ENCODE peak calls at places on chromosome 16, in five cellular contexts. O is right lobe of liver, H is ovary, C is uterus, V is spleen. Y is an unnamed sample.

GRCh38 chr16:7037491-7037890 is 295.2 kb upstream of the RBFOX1 start:
- DNase-seq in O (no peak), H (no peak), C (no peak), V (no peak), Y (no peak)

GRCh38 chr16:2954647-2955381 is 9.3 kb upstream of the KREMEN2 start:
- DNase-seq in O (peak; percentile 42), H (no peak), C (no peak), V (peak; percentile 64), Y (no peak)

GRCh38 chr16:17101646-17102045 is 369.1 kb downstream of the XYLT1 start:
- DNase-seq in O (no peak), H (no peak), C (no peak), V (no peak), Y (no peak)

GRCh38 chr16:964696-965395 is 5.9 kb downstream of the LMF1 start:
- DNase-seq in O (peak; percentile 41), H (no peak), C (no peak), V (peak; percentile 77), Y (peak; percentile 81)

GRCh38 chr16:31636433-31636832 is 108.7 kb downstream of the AHSP start:
- DNase-seq in O (no peak), H (no peak), C (no peak), V (no peak), Y (no peak)

GRCh38 chr16:30166202-30166902 is 17.1 kb upstream of the CORO1A start:
- DNase-seq in O (no peak), H (no peak), C (no peak), V (peak; percentile 74), Y (peak; percentile 65)

GRCh38 chr16:72013888-72014538 is 5.5 kb downstream of the DHODH start:
- DNase-seq in O (peak; percentile 69), H (peak; percentile 68), C (no peak), V (peak; percentile 81), Y (no peak)

GRCh38 chr16:30351586-30352419 is 3.3 kb downstream of the CD2BP2 start:
- DNase-seq in O (peak; percentile 93), H (peak; percentile 81), C (peak; percentile 86), V (peak; percentile 49), Y (no peak)

GRCh38 chr16:19502395-19503131 is 19.3 kb downstream of the GDE1 start:
- DNase-seq in O (peak; percentile 78), H (peak; percentile 72), C (peak; percentile 60), V (peak; percentile 80), Y (peak; percentile 58)

GRCh38 chr16:70700101-70701020 is 14.5 kb upstream of the MTSS2 start:
- DNase-seq in O (peak; percentile 75), H (no peak), C (no peak), V (no peak), Y (no peak)

GRCh38 chr16:81996664-81997529 is 14.4 kb downstream of the SDR42E1 start:
- DNase-seq in O (no peak), H (no peak), C (peak; percentile 25), V (no peak), Y (no peak)

GRCh38 chr16:12583237-12583897 is 220.3 kb downstream of the CPPED1 start:
- DNase-seq in O (peak; percentile 15), H (no peak), C (no peak), V (peak; percentile 28), Y (no peak)

GRCh38 chr16:87582221-87582965 is 19.9 kb upstream of the JPH3 start:
- DNase-seq in O (no peak), H (peak; percentile 80), C (peak; percentile 83), V (peak; percentile 68), Y (peak; percentile 75)

GRCh38 chr16:58056580-58056979 is 31.0 kb downstream of the MMP15 start:
- DNase-seq in O (no peak), H (no peak), C (no peak), V (no peak), Y (no peak)

GRCh38 chr16:63466-63865 is 9.0 kb downstream of the RHBDF1 start:
- DNase-seq in O (no peak), H (no peak), C (no peak), V (peak; percentile 65), Y (no peak)

GRCh38 chr16:50215680-50216079 is 50.7 kb upstream of the ADCY7 start:
- DNase-seq in O (no peak), H (no peak), C (no peak), V (no peak), Y (no peak)

GRCh38 chr16:73022534-73022933 is 25.4 kb downstream of the ZFHX3 start:
- DNase-seq in O (no peak), H (no peak), C (no peak), V (no peak), Y (no peak)

GRCh38 chr16:68332411-68333121 is 21.7 kb downstream of the PRMT7 start:
- DNase-seq in O (peak; percentile 68), H (no peak), C (peak; percentile 36), V (no peak), Y (peak; percentile 67)

GRCh38 chr16:72042157-72042660 is 12.1 kb upstream of the HP start:
- DNase-seq in O (peak; percentile 87), H (no peak), C (peak; percentile 35), V (no peak), Y (no peak)

GRCh38 chr16:19894586-19894985 is 9.9 kb upstream of the GPRC5B start:
- DNase-seq in O (no peak), H (no peak), C (no peak), V (no peak), Y (no peak)

GRCh38 chr16:51553910-51554309 is 402.8 kb upstream of the SALL1 start:
- DNase-seq in O (no peak), H (no peak), C (no peak), V (no peak), Y (no peak)

GRCh38 chr16:49327466-49327865 is 45.8 kb upstream of the CBLN1 start:
- DNase-seq in O (no peak), H (no peak), C (no peak), V (no peak), Y (no peak)

GRCh38 chr16:88602091-88602490 is 31.9 kb downstream of the ZC3H18 start:
- DNase-seq in O (peak; percentile 98), H (no peak), C (no peak), V (no peak), Y (peak; percentile 74)

GRCh38 chr16:47477680-47478079 is 16.5 kb downstream of the PHKB start:
- DNase-seq in O (no peak), H (no peak), C (no peak), V (no peak), Y (no peak)
- H3K4me3 ChIP-seq in O (no peak overlapping the region), H (no peak overlapping the region), C (no peak overlapping the region), V (no peak overlapping the region), Y (no peak overlapping the region)

GRCh38 chr16:11258553-11259287 is 2.7 kb upstream of the SOCS1 start:
- DNase-seq in O (peak; percentile 93), H (no peak), C (peak; percentile 42), V (peak; percentile 83), Y (no peak)

GRCh38 chr16:11260596-11260966 is 4.6 kb upstream of the SOCS1 start:
- DNase-seq in O (no peak), H (no peak), C (no peak), V (no peak), Y (no peak)

GRCh38 chr16:11259288-11259621 is 3.3 kb upstream of the SOCS1 start:
- DNase-seq in O (no peak), H (no peak), C (no peak), V (no peak), Y (no peak)

GRCh38 chr16:11257131-11257938 is 1.3 kb upstream of the SOCS1 start:
- DNase-seq in O (peak; percentile 77), H (peak; percentile 82), C (peak; percentile 84), V (peak; percentile 89), Y (peak; percentile 86)

DNA sequence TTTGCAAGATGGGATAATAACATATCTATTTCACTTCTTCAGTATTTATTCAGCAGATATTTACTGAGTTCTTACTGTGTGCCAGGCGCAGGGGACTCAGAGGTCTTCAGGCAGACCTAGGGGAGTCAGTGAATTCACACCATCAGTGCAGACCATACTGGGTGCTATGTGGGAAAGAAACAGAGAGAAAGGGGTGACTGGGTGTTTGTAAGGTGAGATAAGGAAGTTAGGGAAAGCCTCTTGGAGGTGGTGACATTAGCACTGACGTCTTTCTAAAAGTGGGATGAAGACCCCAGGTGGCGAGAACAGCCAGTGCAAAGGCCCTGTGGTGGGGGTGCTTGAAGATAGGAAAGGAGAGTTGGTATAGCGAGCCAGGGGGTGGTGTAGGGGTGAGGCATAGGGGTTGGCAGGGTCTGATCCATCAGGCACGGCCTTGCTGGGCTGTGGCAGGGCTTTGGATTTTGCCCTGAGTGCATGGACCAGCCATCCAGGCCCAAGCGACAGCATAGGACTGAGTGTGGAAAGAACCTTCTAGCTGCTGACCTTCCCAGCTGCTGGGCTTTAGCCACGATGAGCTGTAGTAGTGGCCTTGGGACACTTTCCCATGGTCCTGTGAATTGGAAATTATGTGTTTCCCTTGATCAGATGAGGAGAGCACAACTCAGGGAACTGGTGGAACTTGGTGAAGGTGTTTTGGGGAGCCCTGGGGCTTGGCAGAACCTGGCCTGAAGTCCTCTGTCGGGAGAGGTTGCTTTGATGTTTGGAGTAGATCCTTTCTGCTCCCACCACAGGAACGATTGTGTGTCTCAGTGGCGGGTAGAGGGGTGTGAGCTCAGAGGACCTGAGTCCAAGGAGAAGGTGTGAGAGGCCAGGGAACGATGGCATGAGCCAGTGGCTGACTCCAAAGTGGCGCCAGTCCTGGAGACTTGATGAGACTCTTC is 3.9 kb upstream of the SOCS1 start:
- DNase-seq in O (peak; percentile 67), H (no peak), C (no peak), V (no peak), Y (no peak)
- H3K4me3 ChIP-seq in O (no peak overlapping the region), H (no peak overlapping the region), C (no peak overlapping the region), V (no peak overlapping the region), Y (no peak overlapping the region)

DNA sequence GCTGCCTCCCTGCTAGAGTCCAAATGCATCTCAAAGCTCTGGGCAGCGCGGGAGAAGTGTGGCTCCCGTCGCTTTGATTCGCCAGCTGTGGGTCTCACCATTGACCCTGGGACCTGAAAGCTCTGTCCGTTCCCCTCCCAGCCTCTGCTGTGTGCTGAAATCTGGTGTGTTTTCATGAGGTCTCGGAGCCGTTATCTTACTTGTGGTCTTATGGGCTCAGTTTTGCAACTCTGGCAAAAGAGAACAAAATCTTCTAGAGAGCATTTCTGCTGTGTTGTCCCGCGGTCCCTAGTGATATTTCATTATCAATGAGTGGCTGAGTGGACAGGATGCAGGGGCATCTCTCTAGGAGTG is 13.3 kb downstream of the CRISPLD2 start:
- DNase-seq in O (no peak), H (no peak), C (no peak), V (no peak), Y (no peak)
- H3K4me3 ChIP-seq in O (peak overlapping the region; percentile 10), H (peak overlapping the region; percentile 23), C (no peak overlapping the region), V (no peak overlapping the region), Y (no peak overlapping the region)

DNA sequence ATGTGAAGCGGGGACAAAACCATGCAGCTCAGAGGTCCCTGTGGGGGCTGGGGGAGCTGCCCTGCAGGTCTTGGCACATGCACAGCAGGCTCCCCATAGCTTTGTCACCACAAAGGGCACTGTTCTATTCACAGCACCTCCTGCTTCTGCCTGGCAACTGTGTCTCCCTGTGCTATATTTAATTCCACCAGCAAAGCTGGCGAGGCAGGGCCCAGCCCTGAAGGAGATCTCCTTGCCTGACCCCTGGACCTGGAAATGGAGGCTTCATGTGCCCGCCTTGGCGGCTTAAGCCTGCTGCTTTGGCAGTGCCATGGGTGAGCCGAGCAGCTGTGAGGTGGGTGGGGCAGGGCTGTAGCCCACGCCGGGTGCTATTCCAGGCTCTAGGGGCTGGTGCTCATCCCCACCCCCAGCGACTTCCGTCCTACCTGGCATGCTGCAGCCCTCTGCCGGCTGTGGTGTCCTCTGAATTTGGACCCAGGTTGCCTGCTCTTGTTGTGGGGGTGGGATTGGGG is 6.8 kb downstream of the LDHD start:
- DNase-seq in O (peak; percentile 78), H (peak; percentile 42), C (no peak), V (peak; percentile 79), Y (no peak)
- H3K4me3 ChIP-seq in O (peak overlapping the region; percentile 28), H (no peak overlapping the region), C (no peak overlapping the region), V (no peak overlapping the region), Y (no peak overlapping the region)

GRCh38 chr16:83746611-83747010 is 61.2 kb upstream of the HSBP1 start:
- DNase-seq in O (no peak), H (no peak), C (no peak), V (no peak), Y (no peak)
- H3K4me3 ChIP-seq in O (no peak overlapping the region), H (no peak overlapping the region), C (no peak overlapping the region), V (no peak overlapping the region), Y (no peak overlapping the region)

Y was measured in left lung.